ENCODE peak calls at places on chromosome 5, in six cellular contexts. M, P, S, V, O and Y are unnamed samples. For H3K27me3, the result is how much of the 10 kb centered on the place peaks cover.

GRCh38 chr5:32462618-32463017 is 18.1 kb upstream of the ZFR start:
- DNase-seq in M (no peak), P (no peak), S (peak), V (no peak), O (no peak), Y (peak)

GRCh38 chr5:174529925-174530681 is 194.3 kb upstream of the MSX2 start:
- DNase-seq in M (no peak), P (no peak), S (no peak), V (no peak), O (no peak), Y (peak)

GRCh38 chr5:43216941-43217340 is 24.9 kb downstream of the NIM1K start:
- DNase-seq in M (no peak), P (no peak), S (no peak), V (no peak), O (no peak), Y (no peak)

GRCh38 chr5:35089688-35090314 is 42.1 kb upstream of the AGXT2 start:
- DNase-seq in M (peak), P (peak), S (peak), V (peak), O (no peak), Y (peak)

GRCh38 chr5:51034501-51034900 is 348.7 kb upstream of the ISL1 start:
- DNase-seq in M (no peak), P (no peak), S (no peak), V (no peak), O (no peak), Y (no peak)

GRCh38 chr5:14580037-14581034 is 1.3 kb upstream of the OTULINL start:
- DNase-seq in M (no peak), P (no peak), S (no peak), V (no peak), O (no peak), Y (no peak)

GRCh38 chr5:36657563-36657995 is 51.2 kb downstream of the SLC1A3 start:
- DNase-seq in M (peak), P (peak), S (peak), V (no peak), O (peak), Y (peak)

GRCh38 chr5:54009357-54009756 is 301.0 kb downstream of the ARL15 start:
- DNase-seq in M (no peak), P (no peak), S (no peak), V (no peak), O (no peak), Y (no peak)

GRCh38 chr5:55933377-55934116 is 61.2 kb downstream of the IL6ST start:
- DNase-seq in M (no peak), P (no peak), S (no peak), V (no peak), O (no peak), Y (no peak)

GRCh38 chr5:167802755-167803431 is 488.6 kb upstream of the WWC1 start:
- DNase-seq in M (no peak), P (no peak), S (no peak), V (peak), O (no peak), Y (peak)

GRCh38 chr5:116280149-116280803 is 195.5 kb downstream of the COMMD10 start:
- DNase-seq in M (no peak), P (no peak), S (no peak), V (no peak), O (no peak), Y (no peak)

GRCh38 chr5:19531374-19531952 is 456.5 kb downstream of the CDH18 start:
- DNase-seq in M (no peak), P (no peak), S (no peak), V (no peak), O (no peak), Y (peak)

GRCh38 chr5:10329421-10329807 is 21.7 kb upstream of the CMBL start:
- DNase-seq in M (no peak), P (peak), S (no peak), V (no peak), O (no peak), Y (no peak)

GRCh38 chr5:176609724-176610429 is at the start of gene GPRIN1:
- DNase-seq in M (peak), P (no peak), S (no peak), V (peak), O (peak), Y (no peak)

GRCh38 chr5:154479944-154480750 is 2.1 kb upstream of the HAND1 start:
- DNase-seq in M (no peak), P (no peak), S (no peak), V (no peak), O (no peak), Y (no peak)

GRCh38 chr5:52560366-52560765 is 227.3 kb upstream of the ITGA1 start:
- DNase-seq in M (peak), P (no peak), S (no peak), V (peak), O (no peak), Y (peak)

GRCh38 chr5:114101153-114101552 is 260.7 kb upstream of the KCNN2 start:
- DNase-seq in M (peak), P (no peak), S (peak), V (peak), O (no peak), Y (peak)

GRCh38 chr5:116759860-116760644 is 185.4 kb upstream of the SEMA6A start:
- DNase-seq in M (no peak), P (no peak), S (peak), V (no peak), O (peak), Y (no peak)

GRCh38 chr5:9691261-9691660 is 61.1 kb upstream of the TAS2R1 start:
- DNase-seq in M (no peak), P (no peak), S (no peak), V (no peak), O (no peak), Y (no peak)

GRCh38 chr5:80141147-80141671 is 106.1 kb downstream of the THBS4 start:
- DNase-seq in M (peak), P (peak), S (peak), V (peak), O (peak), Y (no peak)

GRCh38 chr5:31062878-31063277 is 130.6 kb upstream of the CDH6 start:
- DNase-seq in M (no peak), P (no peak), S (no peak), V (no peak), O (no peak), Y (no peak)

GRCh38 chr5:74625742-74626241 is 14.7 kb downstream of the ENC1 start:
- DNase-seq in M (peak), P (no peak), S (peak), V (no peak), O (no peak), Y (no peak)

GRCh38 chr5:127550652-127551409 is 33.4 kb downstream of the PRRC1 start:
- DNase-seq in M (no peak), P (no peak), S (no peak), V (no peak), O (no peak), Y (no peak)

GRCh38 chr5:143923634-143924265 is 111.8 kb downstream of the HMHB1 start:
- DNase-seq in M (peak), P (no peak), S (no peak), V (no peak), O (no peak), Y (peak)

GRCh38 chr5:114695292-114695904 is 333.5 kb downstream of the KCNN2 start:
- DNase-seq in M (no peak), P (no peak), S (no peak), V (no peak), O (no peak), Y (no peak)

GRCh38 chr5:98940586-98940985 is 11.8 kb upstream of the CHD1 start:
- DNase-seq in M (peak), P (no peak), S (no peak), V (no peak), O (no peak), Y (no peak)

GRCh38 chr5:71996789-71997188 is 110.5 kb upstream of the MAP1B start:
- DNase-seq in M (no peak), P (no peak), S (no peak), V (no peak), O (no peak), Y (no peak)

GRCh38 chr5:118165619-118166018 is 822.7 kb downstream of the DTWD2 start:
- DNase-seq in M (no peak), P (no peak), S (no peak), V (no peak), O (no peak), Y (no peak)

GRCh38 chr5:176365663-176366574 is 632 bp downstream of the ARL10 start:
- DNase-seq in M (peak), P (peak), S (no peak), V (peak), O (peak), Y (peak)

GRCh38 chr5:95619518-95620029 is 313 bp upstream of the GPR150 start:
- DNase-seq in M (no peak), P (no peak), S (no peak), V (no peak), O (no peak), Y (no peak)

GRCh38 chr5:176470539-176470938 is 22.4 kb downstream of the FAF2 start:
- DNase-seq in M (no peak), P (no peak), S (no peak), V (no peak), O (no peak), Y (no peak)

GRCh38 chr5:137496919-137497318 is 2.2 kb downstream of the SPOCK1 start:
- DNase-seq in M (no peak), P (no peak), S (no peak), V (no peak), O (no peak), Y (no peak)

GRCh38 chr5:115961413-115962238 is 649 bp upstream of the LVRN start:
- DNase-seq in M (peak), P (no peak), S (no peak), V (peak), O (peak), Y (no peak)

GRCh38 chr5:72232838-72233237 is 87.2 kb downstream of the MRPS27 start:
- DNase-seq in M (no peak), P (no peak), S (no peak), V (no peak), O (no peak), Y (no peak)

GRCh38 chr5:151697452-151697851 is 10.7 kb upstream of the SPARC start:
- DNase-seq in M (no peak), P (no peak), S (no peak), V (no peak), O (no peak), Y (no peak)

GRCh38 chr5:80109549-80110478 is 74.7 kb downstream of the THBS4 start:
- DNase-seq in M (no peak), P (no peak), S (no peak), V (peak), O (no peak), Y (no peak)

GRCh38 chr5:160427607-160428006 is 6.0 kb downstream of the PTTG1 start:
- DNase-seq in M (no peak), P (no peak), S (no peak), V (no peak), O (no peak), Y (no peak)
- TF ChIP-seq CTCF in M (no peak), P (no peak), S (no peak), V (no peak), O (no peak), Y (no peak)

GRCh38 chr5:157732130-157732783 is 1.0 kb downstream of the THG1L start:
- DNase-seq in M (no peak), P (no peak), S (no peak), V (no peak), O (no peak), Y (no peak)
- H3K4me3 ChIP-seq in M (no peak), P (peak), S (no peak), V (no peak), O (peak), Y (no peak)

DNA sequence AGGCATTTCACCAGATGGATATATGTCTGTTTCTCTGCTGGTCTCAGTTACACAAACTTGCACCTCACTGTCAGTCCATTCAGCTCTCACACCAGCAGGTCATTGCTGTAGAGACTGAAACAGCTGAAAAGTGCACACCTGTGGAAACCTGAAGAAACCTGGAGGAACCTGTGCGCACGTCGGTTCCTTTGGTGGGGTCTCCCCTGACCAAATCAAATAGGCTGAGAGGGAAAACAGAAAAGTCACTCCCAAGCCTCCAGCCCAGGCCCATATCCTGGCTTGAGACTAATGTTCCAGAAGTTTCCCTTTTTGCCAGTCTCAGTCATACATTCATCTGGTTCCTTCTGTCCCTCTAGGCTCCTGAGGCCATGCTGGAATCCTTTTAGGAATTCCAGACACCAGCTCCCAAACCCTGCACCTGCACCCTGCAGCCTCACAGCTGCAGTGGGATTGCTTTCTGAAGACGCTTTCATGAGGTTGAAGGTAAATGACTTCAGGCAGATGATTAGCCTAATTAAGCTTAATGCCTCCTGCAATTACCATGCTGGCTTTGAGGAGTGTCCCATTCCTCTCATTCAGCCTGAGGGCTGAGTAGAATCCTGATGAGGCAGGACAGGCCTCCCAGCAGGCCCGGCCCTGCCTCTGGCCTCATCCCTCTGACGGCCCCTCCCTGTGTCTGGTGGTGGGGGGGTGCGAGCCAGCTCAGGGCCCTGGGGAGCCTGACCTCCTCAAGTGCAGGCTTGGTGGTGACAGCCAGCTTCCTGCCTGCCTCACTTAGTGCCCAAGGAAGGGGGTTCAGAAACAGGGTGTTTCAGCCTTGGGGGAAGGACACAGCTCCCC is 24.3 kb upstream of the CXCL14 start:
- DNase-seq in M (no peak), P (no peak), S (no peak), V (peak), O (no peak), Y (no peak)
- H3K27me3 ChIP-seq in M (under half), P (under half), S (under half), V (under half), O (under half), Y (under half)

GRCh38 chr5:134263801-134264200 is 37.9 kb upstream of the PPP2CA start:
- DNase-seq in M (no peak), P (no peak), S (no peak), V (no peak), O (no peak), Y (no peak)
- TF ChIP-seq CTCF in M (no peak), P (no peak), S (no peak), V (no peak), O (no peak), Y (no peak)

GRCh38 chr5:16179936-16180788 is 571 bp upstream of the MARCHF11 start:
- DNase-seq in M (no peak), P (no peak), S (no peak), V (peak), O (no peak), Y (no peak)
- H3K4me3 ChIP-seq in M (no peak), P (no peak), S (no peak), V (peak), O (no peak), Y (no peak)